ENCODE peak calls at places on chromosomes 2 and 18, in eight cellular contexts. H is NAMALWA, P is fibroblast of mammary gland, Q is T-cell, D is GM23338, F is cardiac fibroblast, O is SW 1271, X is transverse colon. A is an unnamed sample.

GRCh38 chr2:207516206-207516605 is 13.6 kb upstream of the CREB1 start:
- DNase-seq in H (no peak), P (peak), Q (no peak), D (no peak), F (peak), O (no peak), X (no peak), A (no peak)

GRCh38 chr2:181907005-181907549 is 15.5 kb downstream of the ITPRID2 start:
- DNase-seq in H (no peak), P (no peak), Q (no peak), D (no peak), F (no peak), O (no peak), X (no peak), A (no peak)

GRCh38 chr2:74548285-74548918 is 5.3 kb downstream of the LOXL3 start:
- DNase-seq in H (no peak), P (no peak), Q (no peak), D (peak), F (no peak), O (no peak), X (no peak), A (no peak)

GRCh38 chr2:25281581-25281980 is 60.1 kb downstream of the DNMT3A start:
- DNase-seq in H (no peak), P (no peak), Q (no peak), D (no peak), F (no peak), O (no peak), X (no peak), A (no peak)

GRCh38 chr2:134518101-134518500 is 200.7 kb downstream of the TMEM163 start:
- DNase-seq in H (no peak), P (no peak), Q (no peak), D (no peak), F (no peak), O (no peak), X (no peak), A (no peak)

GRCh38 chr2:191165190-191165643 is 14.4 kb upstream of the STAT4 start:
- DNase-seq in H (peak), P (peak), Q (no peak), D (peak), F (peak), O (no peak), X (no peak), A (peak)

GRCh38 chr2:37766087-37766486 is 94.6 kb upstream of the CDC42EP3 start:
- DNase-seq in H (no peak), P (no peak), Q (no peak), D (peak), F (peak), O (no peak), X (no peak), A (peak)

GRCh38 chr18:75244336-75244735 is 33.7 kb downstream of the TSHZ1 start:
- DNase-seq in H (no peak), P (no peak), Q (no peak), D (peak), F (no peak), O (no peak), X (no peak), A (no peak)

GRCh38 chr2:162677476-162677875 is 161.1 kb downstream of the KCNH7 start:
- DNase-seq in H (no peak), P (peak), Q (no peak), D (no peak), F (no peak), O (no peak), X (no peak), A (peak)

GRCh38 chr2:73175663-73176204 is 26.6 kb upstream of the NOTO start:
- DNase-seq in H (peak), P (peak), Q (peak), D (peak), F (peak), O (no peak), X (peak), A (peak)

GRCh38 chr2:20481798-20482405 is 35.0 kb downstream of the RHOB start:
- DNase-seq in H (no peak), P (no peak), Q (no peak), D (no peak), F (no peak), O (no peak), X (no peak), A (no peak)

GRCh38 chr2:96546797-96547196 is 10.2 kb downstream of the ARID5A start:
- DNase-seq in H (no peak), P (no peak), Q (no peak), D (no peak), F (no peak), O (no peak), X (no peak), A (no peak)

GRCh38 chr2:231743376-231744116 is 35.2 kb downstream of the PTMA start:
- DNase-seq in H (no peak), P (no peak), Q (no peak), D (no peak), F (no peak), O (no peak), X (no peak), A (no peak)

GRCh38 chr2:29751390-29751789 is 170.0 kb downstream of the ALK start:
- DNase-seq in H (no peak), P (no peak), Q (no peak), D (no peak), F (no peak), O (no peak), X (no peak), A (no peak)

GRCh38 chr18:62450546-62451395 is 72.1 kb upstream of the ZCCHC2 start:
- DNase-seq in H (no peak), P (peak), Q (no peak), D (no peak), F (peak), O (peak), X (no peak), A (peak)

GRCh38 chr18:46856975-46857374 is 60.3 kb downstream of the PIAS2 start:
- DNase-seq in H (no peak), P (peak), Q (no peak), D (no peak), F (peak), O (no peak), X (no peak), A (no peak)

GRCh38 chr2:2942225-2942624 is 435.4 kb downstream of the EIPR1 start:
- DNase-seq in H (no peak), P (no peak), Q (no peak), D (no peak), F (no peak), O (no peak), X (no peak), A (no peak)

GRCh38 chr18:48924621-48925601 is 25.9 kb downstream of the SMAD7 start:
- DNase-seq in H (no peak), P (no peak), Q (no peak), D (no peak), F (no peak), O (no peak), X (no peak), A (no peak)

GRCh38 chr2:20008703-20009102 is 3.8 kb downstream of the MATN3 start:
- DNase-seq in H (no peak), P (no peak), Q (no peak), D (no peak), F (no peak), O (no peak), X (no peak), A (no peak)

GRCh38 chr2:85116207-85116606 is 17.0 kb upstream of the TCF7L1 start:
- DNase-seq in H (no peak), P (no peak), Q (no peak), D (no peak), F (no peak), O (no peak), X (no peak), A (no peak)

GRCh38 chr2:8394569-8395359 is 287.1 kb upstream of the ID2 start:
- DNase-seq in H (no peak), P (no peak), Q (no peak), D (no peak), F (no peak), O (no peak), X (no peak), A (no peak)

GRCh38 chr18:49185636-49186035 is 234.9 kb upstream of the SMAD7 start:
- DNase-seq in H (no peak), P (peak), Q (no peak), D (no peak), F (no peak), O (no peak), X (no peak), A (no peak)

GRCh38 chr18:62325806-62326645 is 916 bp downstream of the TNFRSF11A start:
- DNase-seq in H (no peak), P (peak), Q (no peak), D (peak), F (peak), O (no peak), X (peak), A (peak)

GRCh38 chr2:237298323-237299118 is 115.4 kb downstream of the COL6A3 start:
- DNase-seq in H (no peak), P (peak), Q (no peak), D (no peak), F (peak), O (no peak), X (no peak), A (peak)

GRCh38 chr2:24930768-24931167 is 10.7 kb upstream of the ADCY3 start:
- DNase-seq in H (peak), P (no peak), Q (no peak), D (peak), F (no peak), O (no peak), X (no peak), A (no peak)

GRCh38 chr2:221780281-221780688 is 208.2 kb upstream of the EPHA4 start:
- DNase-seq in H (no peak), P (peak), Q (no peak), D (peak), F (peak), O (no peak), X (no peak), A (no peak)

GRCh38 chr18:58831610-58832009 is 33.1 kb upstream of the ZNF532 start:
- DNase-seq in H (no peak), P (peak), Q (no peak), D (no peak), F (peak), O (no peak), X (no peak), A (peak)